ENCODE peak calls at places on chromosomes 12 and 14, in eight cellular contexts. T is lung; W is gastrocnemius medialis; U is mesenchymal stem cell; A is AG04449; B is cardiac muscle cell; H is foreskin fibroblast; L is CD8-positive, alpha-beta T cell. Z is an unnamed sample.

GRCh38 chr14:91114079-91115065 is 499 bp downstream of the DGLUCY start:
- DNase-seq in T (peak), W (peak), U (peak), A (no peak), B (peak), H (no peak), L (peak), Z (peak)

GRCh38 chr12:79766705-79767464 is 76.1 kb upstream of the PAWR start:
- DNase-seq in T (no peak), W (no peak), U (peak), A (no peak), B (no peak), H (no peak), L (no peak), Z (no peak)

GRCh38 chr12:49098035-49098451 is 3.4 kb upstream of the DHH start:
- DNase-seq in T (peak), W (peak), U (peak), A (no peak), B (peak), H (no peak), L (peak), Z (no peak)

GRCh38 chr12:121241203-121241970 is 31.5 kb downstream of the P2RX4 start:
- DNase-seq in T (no peak), W (no peak), U (no peak), A (no peak), B (no peak), H (no peak), L (no peak), Z (no peak)

GRCh38 chr12:62848418-62848817 is 86.5 kb downstream of the PPM1H start:
- DNase-seq in T (no peak), W (no peak), U (peak), A (peak), B (peak), H (peak), L (no peak), Z (peak)

GRCh38 chr12:7588703-7589329 is 76.9 kb downstream of the APOBEC1 start:
- DNase-seq in T (peak), W (peak), U (peak), A (peak), B (peak), H (peak), L (peak), Z (no peak)

GRCh38 chr14:101137234-101137633 is 233.7 kb upstream of the RTL1 start:
- DNase-seq in T (no peak), W (no peak), U (no peak), A (no peak), B (no peak), H (no peak), L (no peak), Z (no peak)

GRCh38 chr12:18810537-18811253 is 72.8 kb downstream of the CAPZA3 start:
- DNase-seq in T (no peak), W (no peak), U (no peak), A (no peak), B (peak), H (no peak), L (no peak), Z (no peak)

GRCh38 chr14:70002589-70003240 is 123.5 kb downstream of the SMOC1 start:
- DNase-seq in T (no peak), W (no peak), U (no peak), A (no peak), B (peak), H (no peak), L (no peak), Z (peak)

GRCh38 chr12:18794000-18794399 is 56.1 kb downstream of the CAPZA3 start:
- DNase-seq in T (no peak), W (no peak), U (no peak), A (no peak), B (no peak), H (no peak), L (no peak), Z (no peak)

GRCh38 chr12:65886996-65887395 is 62.7 kb downstream of the HMGA2 start:
- DNase-seq in T (no peak), W (no peak), U (no peak), A (no peak), B (peak), H (no peak), L (no peak), Z (no peak)

GRCh38 chr12:14948672-14949071 is 10.3 kb upstream of the ERP27 start:
- DNase-seq in T (peak), W (peak), U (peak), A (peak), B (peak), H (peak), L (peak), Z (peak)

GRCh38 chr12:58253663-58254062 is 312.3 kb downstream of the ATP23 start:
- DNase-seq in T (no peak), W (no peak), U (no peak), A (no peak), B (no peak), H (peak), L (no peak), Z (no peak)

GRCh38 chr14:52902971-52903385 is 47.9 kb downstream of the FERMT2 start:
- DNase-seq in T (no peak), W (no peak), U (peak), A (no peak), B (peak), H (no peak), L (no peak), Z (no peak)

GRCh38 chr12:68837215-68837614 is 29.2 kb downstream of the MDM2 start:
- DNase-seq in T (no peak), W (no peak), U (no peak), A (no peak), B (no peak), H (no peak), L (no peak), Z (no peak)

GRCh38 chr12:112979281-112979680 is 962 bp downstream of the OAS2 start:
- DNase-seq in T (no peak), W (no peak), U (no peak), A (no peak), B (no peak), H (no peak), L (peak), Z (no peak)

GRCh38 chr14:72479471-72479931 is 414.4 kb downstream of the DPF3 start:
- DNase-seq in T (no peak), W (no peak), U (no peak), A (no peak), B (no peak), H (no peak), L (no peak), Z (peak)

GRCh38 chr14:33951183-33951840 is 438 bp upstream of the EGLN3 start:
- DNase-seq in T (no peak), W (no peak), U (peak), A (no peak), B (no peak), H (no peak), L (no peak), Z (no peak)

GRCh38 chr12:93060666-93061413 is 131.7 kb upstream of the EEA1 start:
- DNase-seq in T (no peak), W (no peak), U (peak), A (no peak), B (peak), H (peak), L (no peak), Z (peak)

GRCh38 chr12:42541965-42542364 is 47.6 kb downstream of the PRICKLE1 start:
- DNase-seq in T (no peak), W (no peak), U (no peak), A (no peak), B (peak), H (no peak), L (no peak), Z (no peak)

GRCh38 chr12:12714276-12715001 is 2.7 kb upstream of the CDKN1B start:
- DNase-seq in T (no peak), W (peak), U (peak), A (no peak), B (no peak), H (no peak), L (peak), Z (no peak)

GRCh38 chr12:15752780-15753179 is 36.4 kb downstream of the EPS8 start:
- DNase-seq in T (no peak), W (no peak), U (peak), A (peak), B (peak), H (no peak), L (no peak), Z (no peak)

GRCh38 chr12:132635076-132635955 is 16.7 kb downstream of the P2RX2 start:
- DNase-seq in T (no peak), W (no peak), U (no peak), A (no peak), B (no peak), H (no peak), L (no peak), Z (no peak)

GRCh38 chr12:45866299-45866698 is 124.1 kb downstream of the SCAF11 start:
- DNase-seq in T (no peak), W (no peak), U (no peak), A (no peak), B (no peak), H (no peak), L (no peak), Z (no peak)

GRCh38 chr14:73743431-73743931 is 29.3 kb upstream of the PNMA1 start:
- DNase-seq in T (peak), W (peak), U (peak), A (no peak), B (peak), H (no peak), L (peak), Z (no peak)

GRCh38 chr14:73744175-73744867 is 30.1 kb upstream of the PNMA1 start:
- DNase-seq in T (no peak), W (no peak), U (no peak), A (no peak), B (no peak), H (no peak), L (no peak), Z (no peak)

GRCh38 chr14:73741386-73741875 is 27.2 kb upstream of the PNMA1 start:
- DNase-seq in T (peak), W (peak), U (peak), A (no peak), B (peak), H (peak), L (peak), Z (no peak)

GRCh38 chr14:73741876-73742519 is 27.8 kb upstream of the PNMA1 start:
- DNase-seq in T (no peak), W (no peak), U (peak), A (no peak), B (no peak), H (no peak), L (peak), Z (no peak)

GRCh38 chr14:73742520-73743238 is 28.5 kb upstream of the PNMA1 start:
- DNase-seq in T (no peak), W (no peak), U (no peak), A (no peak), B (no peak), H (no peak), L (no peak), Z (no peak)
- H3K4me3 ChIP-seq in T (no peak), W (no peak), U (peak), A (peak), B (no peak), H (no peak), L (peak), Z (no peak)

GRCh38 chr14:105020815-105021655 is at the start of gene CDCA4:
- DNase-seq in T (peak), W (peak), U (peak), A (no peak), B (peak), H (peak), L (peak), Z (peak)

GRCh38 chr14:105023144-105023543 is 2.3 kb upstream of the CDCA4 start:
- DNase-seq in T (no peak), W (no peak), U (no peak), A (no peak), B (no peak), H (no peak), L (no peak), Z (no peak)

GRCh38 chr14:105021656-105022275 is 883 bp upstream of the CDCA4 start:
- DNase-seq in T (peak), W (no peak), U (no peak), A (no peak), B (peak), H (no peak), L (no peak), Z (no peak)

GRCh38 chr14:105018414-105018813 is 2.5 kb downstream of the CDCA4 start:
- DNase-seq in T (no peak), W (no peak), U (no peak), A (no peak), B (no peak), H (no peak), L (no peak), Z (no peak)

GRCh38 chr14:105019861-105020814 is 745 bp downstream of the CDCA4 start:
- DNase-seq in T (no peak), W (no peak), U (peak), A (no peak), B (peak), H (no peak), L (peak), Z (no peak)
- H3K4me3 ChIP-seq in T (peak), W (peak), U (peak), A (peak), B (peak), H (peak), L (peak), Z (peak)

GRCh38 chr14:105022276-105022670 is 1.4 kb upstream of the CDCA4 start:
- DNase-seq in T (no peak), W (no peak), U (no peak), A (no peak), B (no peak), H (no peak), L (no peak), Z (no peak)
- H3K4me3 ChIP-seq in T (no peak), W (no peak), U (peak), A (peak), B (peak), H (peak), L (no peak), Z (peak)

GRCh38 chr12:52010152-52010622 is 3.4 kb downstream of the TAMALIN start:
- DNase-seq in T (peak), W (peak), U (peak), A (no peak), B (peak), H (peak), L (no peak), Z (peak)
- H3K4me3 ChIP-seq in T (no peak), W (peak), U (peak), A (no peak), B (no peak), H (peak), L (no peak), Z (peak)

DNA sequence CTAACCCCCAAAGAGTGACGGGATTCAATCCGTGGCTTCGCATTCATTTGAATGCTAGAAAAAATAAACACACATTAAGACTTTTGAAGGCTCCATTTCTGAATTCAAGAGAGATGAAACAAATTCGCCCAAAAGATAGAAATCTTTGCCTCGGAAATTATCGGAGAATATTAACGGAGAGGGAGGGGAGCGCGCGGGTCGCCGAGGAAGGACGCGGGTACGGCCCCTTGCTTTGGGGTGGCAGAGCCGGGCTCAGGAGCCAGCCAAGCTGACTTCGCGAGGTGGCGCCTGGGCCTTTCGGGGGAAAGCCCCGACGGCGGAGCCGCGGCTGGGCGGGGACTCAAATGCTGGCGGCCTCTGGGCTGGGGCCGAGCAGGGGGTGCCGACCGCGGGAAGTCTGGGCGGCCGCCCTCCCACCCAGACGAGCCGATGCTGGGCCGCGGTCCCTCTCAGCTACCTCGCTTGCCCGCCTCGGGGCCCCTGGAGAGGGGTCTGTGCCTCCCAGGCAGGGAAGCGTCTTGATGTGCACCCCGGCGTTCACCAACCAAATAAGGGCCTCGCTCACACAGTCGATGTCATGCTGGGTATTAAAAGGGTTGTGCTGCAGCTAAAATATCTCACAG is 14.7 kb downstream of the NKX2-1 start:
- DNase-seq in T (peak), W (no peak), U (no peak), A (no peak), B (no peak), H (no peak), L (no peak), Z (no peak)
- H3K4me3 ChIP-seq in T (peak), W (no peak), U (no peak), A (no peak), B (no peak), H (no peak), L (no peak), Z (no peak)